ENCODE peak calls at places on chromosomes 16 and 17, in six cellular contexts. One of them, this sample, is unnamed.

GRCh38 chr17:77320046-77320445 is 179.3 kb downstream of the SEC14L1 start:
- DNase-seq in iris pigment epithelial cell: peak
- DNase-seq in activated T-helper 2 cell treated with anti-CD3 and anti-CD28 coated beads, Interferon-gamma antibody, Interleukin-2, Interleukin-4, amounts not matched to agents 10 μg/mL and 5 μg/mL and 100 μg/mL, durations not matched to agents 14 hours and 24 hours and 36 hours: no peak
- DNase-seq in NCI-H1105 treated with DMSO at 0.1 percent for 48 hours: no peak
- DNase-seq in cerebellar nuclear complex: no peak
- DNase-seq in stimulated activated CD4-positive, alpha-beta T cell treated with anti-CD3 and anti-CD28 coated beads, TNF-alpha, amount 100 ng/mL, for 4 hours: no peak
- DNase-seq in this sample: no peak

GRCh38 chr16:8569650-8570338 is 20.5 kb downstream of the TMEM114 start:
- DNase-seq in activated T-helper 2 cell treated with anti-CD3 and anti-CD28 coated beads, Interferon-gamma antibody, Interleukin-2, Interleukin-4, amounts not matched to agents 10 μg/mL and 5 μg/mL and 100 μg/mL, durations not matched to agents 14 hours and 24 hours and 36 hours: no peak
- DNase-seq in stimulated activated CD4-positive, alpha-beta T cell treated with anti-CD3 and anti-CD28 coated beads, TNF-alpha, amount 100 ng/mL, for 4 hours: no peak
- DNase-seq in iris pigment epithelial cell: no peak
- DNase-seq in cerebellar nuclear complex: no peak
- DNase-seq in NCI-H1105 treated with DMSO at 0.1 percent for 48 hours: no peak
- DNase-seq in this sample: no peak

GRCh38 chr16:50697881-50698767 is 4.7 kb downstream of the NOD2 start:
- DNase-seq in cerebellar nuclear complex: no peak
- DNase-seq in NCI-H1105 treated with DMSO at 0.1 percent for 48 hours: no peak
- DNase-seq in activated T-helper 2 cell treated with anti-CD3 and anti-CD28 coated beads, Interferon-gamma antibody, Interleukin-2, Interleukin-4, amounts not matched to agents 10 μg/mL and 5 μg/mL and 100 μg/mL, durations not matched to agents 14 hours and 24 hours and 36 hours: no peak
- DNase-seq in iris pigment epithelial cell: peak
- DNase-seq in stimulated activated CD4-positive, alpha-beta T cell treated with anti-CD3 and anti-CD28 coated beads, TNF-alpha, amount 100 ng/mL, for 4 hours: no peak
- DNase-seq in this sample: no peak

GRCh38 chr17:13492351-13493122 is 109.2 kb downstream of the HS3ST3A1 start:
- DNase-seq in stimulated activated CD4-positive, alpha-beta T cell treated with anti-CD3 and anti-CD28 coated beads, TNF-alpha, amount 100 ng/mL, for 4 hours: no peak
- DNase-seq in NCI-H1105 treated with DMSO at 0.1 percent for 48 hours: no peak
- DNase-seq in activated T-helper 2 cell treated with anti-CD3 and anti-CD28 coated beads, Interferon-gamma antibody, Interleukin-2, Interleukin-4, amounts not matched to agents 10 μg/mL and 5 μg/mL and 100 μg/mL, durations not matched to agents 14 hours and 24 hours and 36 hours: no peak
- DNase-seq in cerebellar nuclear complex: no peak
- DNase-seq in iris pigment epithelial cell: no peak
- DNase-seq in this sample: no peak

GRCh38 chr16:61820398-61820797 is 215.8 kb downstream of the CDH8 start:
- DNase-seq in stimulated activated CD4-positive, alpha-beta T cell treated with anti-CD3 and anti-CD28 coated beads, TNF-alpha, amount 100 ng/mL, for 4 hours: no peak
- DNase-seq in activated T-helper 2 cell treated with anti-CD3 and anti-CD28 coated beads, Interferon-gamma antibody, Interleukin-2, Interleukin-4, amounts not matched to agents 10 μg/mL and 5 μg/mL and 100 μg/mL, durations not matched to agents 14 hours and 24 hours and 36 hours: no peak
- DNase-seq in NCI-H1105 treated with DMSO at 0.1 percent for 48 hours: no peak
- DNase-seq in cerebellar nuclear complex: no peak
- DNase-seq in iris pigment epithelial cell: peak
- DNase-seq in this sample: no peak

GRCh38 chr17:72567774-72568173 is 447.0 kb downstream of the SOX9 start:
- DNase-seq in activated T-helper 2 cell treated with anti-CD3 and anti-CD28 coated beads, Interferon-gamma antibody, Interleukin-2, Interleukin-4, amounts not matched to agents 10 μg/mL and 5 μg/mL and 100 μg/mL, durations not matched to agents 14 hours and 24 hours and 36 hours: no peak
- DNase-seq in iris pigment epithelial cell: no peak
- DNase-seq in NCI-H1105 treated with DMSO at 0.1 percent for 48 hours: no peak
- DNase-seq in stimulated activated CD4-positive, alpha-beta T cell treated with anti-CD3 and anti-CD28 coated beads, TNF-alpha, amount 100 ng/mL, for 4 hours: no peak
- DNase-seq in cerebellar nuclear complex: no peak
- DNase-seq in this sample: no peak

GRCh38 chr16:75304521-75305363 is 53.3 kb upstream of the BCAR1 start:
- DNase-seq in iris pigment epithelial cell: peak
- DNase-seq in activated T-helper 2 cell treated with anti-CD3 and anti-CD28 coated beads, Interferon-gamma antibody, Interleukin-2, Interleukin-4, amounts not matched to agents 10 μg/mL and 5 μg/mL and 100 μg/mL, durations not matched to agents 14 hours and 24 hours and 36 hours: no peak
- DNase-seq in cerebellar nuclear complex: no peak
- DNase-seq in stimulated activated CD4-positive, alpha-beta T cell treated with anti-CD3 and anti-CD28 coated beads, TNF-alpha, amount 100 ng/mL, for 4 hours: no peak
- DNase-seq in NCI-H1105 treated with DMSO at 0.1 percent for 48 hours: no peak
- DNase-seq in this sample: no peak

GRCh38 chr17:81513669-81514484 is 1.3 kb upstream of the ACTG1 start:
- DNase-seq in stimulated activated CD4-positive, alpha-beta T cell treated with anti-CD3 and anti-CD28 coated beads, TNF-alpha, amount 100 ng/mL, for 4 hours: peak
- DNase-seq in activated T-helper 2 cell treated with anti-CD3 and anti-CD28 coated beads, Interferon-gamma antibody, Interleukin-2, Interleukin-4, amounts not matched to agents 10 μg/mL and 5 μg/mL and 100 μg/mL, durations not matched to agents 14 hours and 24 hours and 36 hours: peak
- DNase-seq in iris pigment epithelial cell: peak
- DNase-seq in cerebellar nuclear complex: no peak
- DNase-seq in NCI-H1105 treated with DMSO at 0.1 percent for 48 hours: peak
- DNase-seq in this sample: no peak

GRCh38 chr17:7042507-7043194 is 1.2 kb downstream of the SLC16A11 start:
- DNase-seq in activated T-helper 2 cell treated with anti-CD3 and anti-CD28 coated beads, Interferon-gamma antibody, Interleukin-2, Interleukin-4, amounts not matched to agents 10 μg/mL and 5 μg/mL and 100 μg/mL, durations not matched to agents 14 hours and 24 hours and 36 hours: no peak
- DNase-seq in iris pigment epithelial cell: no peak
- DNase-seq in cerebellar nuclear complex: no peak
- DNase-seq in stimulated activated CD4-positive, alpha-beta T cell treated with anti-CD3 and anti-CD28 coated beads, TNF-alpha, amount 100 ng/mL, for 4 hours: no peak
- DNase-seq in NCI-H1105 treated with DMSO at 0.1 percent for 48 hours: no peak
- DNase-seq in this sample: no peak

GRCh38 chr16:69756705-69757104 is 2.0 kb upstream of the NOB1 start:
- DNase-seq in iris pigment epithelial cell: no peak
- DNase-seq in cerebellar nuclear complex: no peak
- DNase-seq in NCI-H1105 treated with DMSO at 0.1 percent for 48 hours: no peak
- DNase-seq in activated T-helper 2 cell treated with anti-CD3 and anti-CD28 coated beads, Interferon-gamma antibody, Interleukin-2, Interleukin-4, amounts not matched to agents 10 μg/mL and 5 μg/mL and 100 μg/mL, durations not matched to agents 14 hours and 24 hours and 36 hours: no peak
- DNase-seq in stimulated activated CD4-positive, alpha-beta T cell treated with anti-CD3 and anti-CD28 coated beads, TNF-alpha, amount 100 ng/mL, for 4 hours: no peak
- DNase-seq in this sample: no peak

GRCh38 chr17:75783069-75783783 is 1.4 kb upstream of the UNK start:
- DNase-seq in NCI-H1105 treated with DMSO at 0.1 percent for 48 hours: peak
- DNase-seq in iris pigment epithelial cell: peak
- DNase-seq in stimulated activated CD4-positive, alpha-beta T cell treated with anti-CD3 and anti-CD28 coated beads, TNF-alpha, amount 100 ng/mL, for 4 hours: no peak
- DNase-seq in activated T-helper 2 cell treated with anti-CD3 and anti-CD28 coated beads, Interferon-gamma antibody, Interleukin-2, Interleukin-4, amounts not matched to agents 10 μg/mL and 5 μg/mL and 100 μg/mL, durations not matched to agents 14 hours and 24 hours and 36 hours: no peak
- DNase-seq in cerebellar nuclear complex: no peak
- DNase-seq in this sample: no peak

GRCh38 chr17:8120520-8121443 is 2.5 kb upstream of the ALOXE3 start:
- DNase-seq in NCI-H1105 treated with DMSO at 0.1 percent for 48 hours: peak
- DNase-seq in iris pigment epithelial cell: peak
- DNase-seq in cerebellar nuclear complex: no peak
- DNase-seq in activated T-helper 2 cell treated with anti-CD3 and anti-CD28 coated beads, Interferon-gamma antibody, Interleukin-2, Interleukin-4, amounts not matched to agents 10 μg/mL and 5 μg/mL and 100 μg/mL, durations not matched to agents 14 hours and 24 hours and 36 hours: peak
- DNase-seq in stimulated activated CD4-positive, alpha-beta T cell treated with anti-CD3 and anti-CD28 coated beads, TNF-alpha, amount 100 ng/mL, for 4 hours: peak
- DNase-seq in this sample: no peak

GRCh38 chr17:72411124-72411563 is 290.3 kb downstream of the SOX9 start:
- DNase-seq in NCI-H1105 treated with DMSO at 0.1 percent for 48 hours: no peak
- DNase-seq in stimulated activated CD4-positive, alpha-beta T cell treated with anti-CD3 and anti-CD28 coated beads, TNF-alpha, amount 100 ng/mL, for 4 hours: no peak
- DNase-seq in cerebellar nuclear complex: no peak
- DNase-seq in activated T-helper 2 cell treated with anti-CD3 and anti-CD28 coated beads, Interferon-gamma antibody, Interleukin-2, Interleukin-4, amounts not matched to agents 10 μg/mL and 5 μg/mL and 100 μg/mL, durations not matched to agents 14 hours and 24 hours and 36 hours: no peak
- DNase-seq in iris pigment epithelial cell: no peak
- DNase-seq in this sample: no peak

GRCh38 chr16:79607587-79607986 is 7.0 kb upstream of the MAF start:
- DNase-seq in stimulated activated CD4-positive, alpha-beta T cell treated with anti-CD3 and anti-CD28 coated beads, TNF-alpha, amount 100 ng/mL, for 4 hours: no peak
- DNase-seq in activated T-helper 2 cell treated with anti-CD3 and anti-CD28 coated beads, Interferon-gamma antibody, Interleukin-2, Interleukin-4, amounts not matched to agents 10 μg/mL and 5 μg/mL and 100 μg/mL, durations not matched to agents 14 hours and 24 hours and 36 hours: no peak
- DNase-seq in cerebellar nuclear complex: no peak
- DNase-seq in iris pigment epithelial cell: peak
- DNase-seq in NCI-H1105 treated with DMSO at 0.1 percent for 48 hours: no peak
- DNase-seq in this sample: no peak

GRCh38 chr16:85403693-85404092 is 209.4 kb upstream of the GSE1 start:
- DNase-seq in NCI-H1105 treated with DMSO at 0.1 percent for 48 hours: no peak
- DNase-seq in iris pigment epithelial cell: no peak
- DNase-seq in cerebellar nuclear complex: no peak
- DNase-seq in stimulated activated CD4-positive, alpha-beta T cell treated with anti-CD3 and anti-CD28 coated beads, TNF-alpha, amount 100 ng/mL, for 4 hours: no peak
- DNase-seq in activated T-helper 2 cell treated with anti-CD3 and anti-CD28 coated beads, Interferon-gamma antibody, Interleukin-2, Interleukin-4, amounts not matched to agents 10 μg/mL and 5 μg/mL and 100 μg/mL, durations not matched to agents 14 hours and 24 hours and 36 hours: no peak
- DNase-seq in this sample: no peak

GRCh38 chr17:74820037-74820436 is 39.6 kb downstream of the GRIN2C start:
- DNase-seq in activated T-helper 2 cell treated with anti-CD3 and anti-CD28 coated beads, Interferon-gamma antibody, Interleukin-2, Interleukin-4, amounts not matched to agents 10 μg/mL and 5 μg/mL and 100 μg/mL, durations not matched to agents 14 hours and 24 hours and 36 hours: no peak
- DNase-seq in stimulated activated CD4-positive, alpha-beta T cell treated with anti-CD3 and anti-CD28 coated beads, TNF-alpha, amount 100 ng/mL, for 4 hours: no peak
- DNase-seq in cerebellar nuclear complex: no peak
- DNase-seq in iris pigment epithelial cell: no peak
- DNase-seq in NCI-H1105 treated with DMSO at 0.1 percent for 48 hours: no peak
- DNase-seq in this sample: no peak

GRCh38 chr16:57727610-57728009 is 8.0 kb upstream of the KATNB1 start:
- DNase-seq in stimulated activated CD4-positive, alpha-beta T cell treated with anti-CD3 and anti-CD28 coated beads, TNF-alpha, amount 100 ng/mL, for 4 hours: no peak
- DNase-seq in activated T-helper 2 cell treated with anti-CD3 and anti-CD28 coated beads, Interferon-gamma antibody, Interleukin-2, Interleukin-4, amounts not matched to agents 10 μg/mL and 5 μg/mL and 100 μg/mL, durations not matched to agents 14 hours and 24 hours and 36 hours: no peak
- DNase-seq in cerebellar nuclear complex: no peak
- DNase-seq in NCI-H1105 treated with DMSO at 0.1 percent for 48 hours: no peak
- DNase-seq in iris pigment epithelial cell: no peak
- DNase-seq in this sample: no peak

GRCh38 chr16:55398683-55399230 is 74.8 kb downstream of the IRX6 start:
- DNase-seq in stimulated activated CD4-positive, alpha-beta T cell treated with anti-CD3 and anti-CD28 coated beads, TNF-alpha, amount 100 ng/mL, for 4 hours: no peak
- DNase-seq in activated T-helper 2 cell treated with anti-CD3 and anti-CD28 coated beads, Interferon-gamma antibody, Interleukin-2, Interleukin-4, amounts not matched to agents 10 μg/mL and 5 μg/mL and 100 μg/mL, durations not matched to agents 14 hours and 24 hours and 36 hours: no peak
- DNase-seq in cerebellar nuclear complex: no peak
- DNase-seq in NCI-H1105 treated with DMSO at 0.1 percent for 48 hours: no peak
- DNase-seq in iris pigment epithelial cell: no peak
- DNase-seq in this sample: no peak

GRCh38 chr16:20763461-20764232 is at the start of gene ACSM3:
- DNase-seq in iris pigment epithelial cell: peak
- DNase-seq in activated T-helper 2 cell treated with anti-CD3 and anti-CD28 coated beads, Interferon-gamma antibody, Interleukin-2, Interleukin-4, amounts not matched to agents 10 μg/mL and 5 μg/mL and 100 μg/mL, durations not matched to agents 14 hours and 24 hours and 36 hours: peak
- DNase-seq in cerebellar nuclear complex: no peak
- DNase-seq in NCI-H1105 treated with DMSO at 0.1 percent for 48 hours: no peak
- DNase-seq in stimulated activated CD4-positive, alpha-beta T cell treated with anti-CD3 and anti-CD28 coated beads, TNF-alpha, amount 100 ng/mL, for 4 hours: peak
- DNase-seq in this sample: peak

GRCh38 chr16:57235128-57236092 is 9.6 kb upstream of the ARL2BP start:
- DNase-seq in stimulated activated CD4-positive, alpha-beta T cell treated with anti-CD3 and anti-CD28 coated beads, TNF-alpha, amount 100 ng/mL, for 4 hours: no peak
- DNase-seq in activated T-helper 2 cell treated with anti-CD3 and anti-CD28 coated beads, Interferon-gamma antibody, Interleukin-2, Interleukin-4, amounts not matched to agents 10 μg/mL and 5 μg/mL and 100 μg/mL, durations not matched to agents 14 hours and 24 hours and 36 hours: no peak
- DNase-seq in iris pigment epithelial cell: peak
- DNase-seq in NCI-H1105 treated with DMSO at 0.1 percent for 48 hours: peak
- DNase-seq in cerebellar nuclear complex: no peak
- DNase-seq in this sample: no peak

GRCh38 chr16:75460441-75460840 is 4.0 kb downstream of the TMEM170A start:
- DNase-seq in iris pigment epithelial cell: no peak
- DNase-seq in NCI-H1105 treated with DMSO at 0.1 percent for 48 hours: no peak
- DNase-seq in stimulated activated CD4-positive, alpha-beta T cell treated with anti-CD3 and anti-CD28 coated beads, TNF-alpha, amount 100 ng/mL, for 4 hours: no peak
- DNase-seq in cerebellar nuclear complex: no peak
- DNase-seq in activated T-helper 2 cell treated with anti-CD3 and anti-CD28 coated beads, Interferon-gamma antibody, Interleukin-2, Interleukin-4, amounts not matched to agents 10 μg/mL and 5 μg/mL and 100 μg/mL, durations not matched to agents 14 hours and 24 hours and 36 hours: no peak
- DNase-seq in this sample: no peak

GRCh38 chr17:71237903-71238538 is 882.8 kb upstream of the SOX9 start:
- DNase-seq in activated T-helper 2 cell treated with anti-CD3 and anti-CD28 coated beads, Interferon-gamma antibody, Interleukin-2, Interleukin-4, amounts not matched to agents 10 μg/mL and 5 μg/mL and 100 μg/mL, durations not matched to agents 14 hours and 24 hours and 36 hours: no peak
- DNase-seq in NCI-H1105 treated with DMSO at 0.1 percent for 48 hours: peak
- DNase-seq in cerebellar nuclear complex: no peak
- DNase-seq in stimulated activated CD4-positive, alpha-beta T cell treated with anti-CD3 and anti-CD28 coated beads, TNF-alpha, amount 100 ng/mL, for 4 hours: no peak
- DNase-seq in iris pigment epithelial cell: peak
- DNase-seq in this sample: no peak

GRCh38 chr17:41647038-41647813 is 22.9 kb upstream of the KRT17 start:
- DNase-seq in cerebellar nuclear complex: no peak
- DNase-seq in NCI-H1105 treated with DMSO at 0.1 percent for 48 hours: no peak
- DNase-seq in activated T-helper 2 cell treated with anti-CD3 and anti-CD28 coated beads, Interferon-gamma antibody, Interleukin-2, Interleukin-4, amounts not matched to agents 10 μg/mL and 5 μg/mL and 100 μg/mL, durations not matched to agents 14 hours and 24 hours and 36 hours: no peak
- DNase-seq in stimulated activated CD4-positive, alpha-beta T cell treated with anti-CD3 and anti-CD28 coated beads, TNF-alpha, amount 100 ng/mL, for 4 hours: no peak
- DNase-seq in iris pigment epithelial cell: no peak
- DNase-seq in this sample: no peak

GRCh38 chr16:69404275-69404805 is 18.5 kb upstream of the TERF2 start:
- DNase-seq in activated T-helper 2 cell treated with anti-CD3 and anti-CD28 coated beads, Interferon-gamma antibody, Interleukin-2, Interleukin-4, amounts not matched to agents 10 μg/mL and 5 μg/mL and 100 μg/mL, durations not matched to agents 14 hours and 24 hours and 36 hours: no peak
- DNase-seq in stimulated activated CD4-positive, alpha-beta T cell treated with anti-CD3 and anti-CD28 coated beads, TNF-alpha, amount 100 ng/mL, for 4 hours: no peak
- DNase-seq in NCI-H1105 treated with DMSO at 0.1 percent for 48 hours: no peak
- DNase-seq in iris pigment epithelial cell: no peak
- DNase-seq in cerebellar nuclear complex: no peak
- DNase-seq in this sample: no peak

GRCh38 chr16:79928142-79928735 is 327.7 kb upstream of the MAF start:
- DNase-seq in cerebellar nuclear complex: no peak
- DNase-seq in NCI-H1105 treated with DMSO at 0.1 percent for 48 hours: no peak
- DNase-seq in stimulated activated CD4-positive, alpha-beta T cell treated with anti-CD3 and anti-CD28 coated beads, TNF-alpha, amount 100 ng/mL, for 4 hours: no peak
- DNase-seq in activated T-helper 2 cell treated with anti-CD3 and anti-CD28 coated beads, Interferon-gamma antibody, Interleukin-2, Interleukin-4, amounts not matched to agents 10 μg/mL and 5 μg/mL and 100 μg/mL, durations not matched to agents 14 hours and 24 hours and 36 hours: no peak
- DNase-seq in iris pigment epithelial cell: no peak
- DNase-seq in this sample: no peak

GRCh38 chr16:86758932-86759331 is 180.6 kb downstream of the FOXL1 start:
- DNase-seq in stimulated activated CD4-positive, alpha-beta T cell treated with anti-CD3 and anti-CD28 coated beads, TNF-alpha, amount 100 ng/mL, for 4 hours: no peak
- DNase-seq in NCI-H1105 treated with DMSO at 0.1 percent for 48 hours: no peak
- DNase-seq in cerebellar nuclear complex: no peak
- DNase-seq in iris pigment epithelial cell: no peak
- DNase-seq in activated T-helper 2 cell treated with anti-CD3 and anti-CD28 coated beads, Interferon-gamma antibody, Interleukin-2, Interleukin-4, amounts not matched to agents 10 μg/mL and 5 μg/mL and 100 μg/mL, durations not matched to agents 14 hours and 24 hours and 36 hours: no peak
- DNase-seq in this sample: no peak

GRCh38 chr16:30075503-30076275 is at the start of gene PPP4C:
- DNase-seq in iris pigment epithelial cell: peak
- DNase-seq in NCI-H1105 treated with DMSO at 0.1 percent for 48 hours: peak
- DNase-seq in cerebellar nuclear complex: peak
- DNase-seq in activated T-helper 2 cell treated with anti-CD3 and anti-CD28 coated beads, Interferon-gamma antibody, Interleukin-2, Interleukin-4, amounts not matched to agents 10 μg/mL and 5 μg/mL and 100 μg/mL, durations not matched to agents 14 hours and 24 hours and 36 hours: peak
- DNase-seq in stimulated activated CD4-positive, alpha-beta T cell treated with anti-CD3 and anti-CD28 coated beads, TNF-alpha, amount 100 ng/mL, for 4 hours: peak
- DNase-seq in this sample: peak

GRCh38 chr17:47820023-47820789 is 1.4 kb downstream of the OSBPL7 start:
- DNase-seq in stimulated activated CD4-positive, alpha-beta T cell treated with anti-CD3 and anti-CD28 coated beads, TNF-alpha, amount 100 ng/mL, for 4 hours: no peak
- DNase-seq in activated T-helper 2 cell treated with anti-CD3 and anti-CD28 coated beads, Interferon-gamma antibody, Interleukin-2, Interleukin-4, amounts not matched to agents 10 μg/mL and 5 μg/mL and 100 μg/mL, durations not matched to agents 14 hours and 24 hours and 36 hours: no peak
- DNase-seq in cerebellar nuclear complex: no peak
- DNase-seq in iris pigment epithelial cell: no peak
- DNase-seq in NCI-H1105 treated with DMSO at 0.1 percent for 48 hours: no peak
- DNase-seq in this sample: no peak

GRCh38 chr16:25106567-25107465 is 4.7 kb upstream of the LCMT1 start:
- DNase-seq in activated T-helper 2 cell treated with anti-CD3 and anti-CD28 coated beads, Interferon-gamma antibody, Interleukin-2, Interleukin-4, amounts not matched to agents 10 μg/mL and 5 μg/mL and 100 μg/mL, durations not matched to agents 14 hours and 24 hours and 36 hours: peak
- DNase-seq in stimulated activated CD4-positive, alpha-beta T cell treated with anti-CD3 and anti-CD28 coated beads, TNF-alpha, amount 100 ng/mL, for 4 hours: peak
- DNase-seq in cerebellar nuclear complex: peak
- DNase-seq in iris pigment epithelial cell: peak
- DNase-seq in NCI-H1105 treated with DMSO at 0.1 percent for 48 hours: peak
- DNase-seq in this sample: peak

GRCh38 chr16:31142109-31143035 is 6.8 kb upstream of the PRSS8 start:
- DNase-seq in stimulated activated CD4-positive, alpha-beta T cell treated with anti-CD3 and anti-CD28 coated beads, TNF-alpha, amount 100 ng/mL, for 4 hours: peak
- DNase-seq in cerebellar nuclear complex: peak
- DNase-seq in activated T-helper 2 cell treated with anti-CD3 and anti-CD28 coated beads, Interferon-gamma antibody, Interleukin-2, Interleukin-4, amounts not matched to agents 10 μg/mL and 5 μg/mL and 100 μg/mL, durations not matched to agents 14 hours and 24 hours and 36 hours: peak
- DNase-seq in iris pigment epithelial cell: peak
- DNase-seq in NCI-H1105 treated with DMSO at 0.1 percent for 48 hours: peak
- DNase-seq in this sample: peak

GRCh38 chr17:1180958-1181768 is 1.4 kb upstream of the ABR start:
- DNase-seq in stimulated activated CD4-positive, alpha-beta T cell treated with anti-CD3 and anti-CD28 coated beads, TNF-alpha, amount 100 ng/mL, for 4 hours: no peak
- DNase-seq in activated T-helper 2 cell treated with anti-CD3 and anti-CD28 coated beads, Interferon-gamma antibody, Interleukin-2, Interleukin-4, amounts not matched to agents 10 μg/mL and 5 μg/mL and 100 μg/mL, durations not matched to agents 14 hours and 24 hours and 36 hours: no peak
- DNase-seq in NCI-H1105 treated with DMSO at 0.1 percent for 48 hours: no peak
- DNase-seq in cerebellar nuclear complex: no peak
- DNase-seq in iris pigment epithelial cell: no peak
- DNase-seq in this sample: peak

GRCh38 chr16:81606039-81606438 is 161.4 kb downstream of the CMIP start:
- DNase-seq in NCI-H1105 treated with DMSO at 0.1 percent for 48 hours: no peak
- DNase-seq in iris pigment epithelial cell: no peak
- DNase-seq in activated T-helper 2 cell treated with anti-CD3 and anti-CD28 coated beads, Interferon-gamma antibody, Interleukin-2, Interleukin-4, amounts not matched to agents 10 μg/mL and 5 μg/mL and 100 μg/mL, durations not matched to agents 14 hours and 24 hours and 36 hours: no peak
- DNase-seq in stimulated activated CD4-positive, alpha-beta T cell treated with anti-CD3 and anti-CD28 coated beads, TNF-alpha, amount 100 ng/mL, for 4 hours: no peak
- DNase-seq in cerebellar nuclear complex: no peak
- DNase-seq in this sample: no peak

GRCh38 chr16:23351360-23351759 is 49.3 kb downstream of the SCNN1B start:
- DNase-seq in iris pigment epithelial cell: no peak
- DNase-seq in cerebellar nuclear complex: no peak
- DNase-seq in stimulated activated CD4-positive, alpha-beta T cell treated with anti-CD3 and anti-CD28 coated beads, TNF-alpha, amount 100 ng/mL, for 4 hours: no peak
- DNase-seq in activated T-helper 2 cell treated with anti-CD3 and anti-CD28 coated beads, Interferon-gamma antibody, Interleukin-2, Interleukin-4, amounts not matched to agents 10 μg/mL and 5 μg/mL and 100 μg/mL, durations not matched to agents 14 hours and 24 hours and 36 hours: no peak
- DNase-seq in NCI-H1105 treated with DMSO at 0.1 percent for 48 hours: no peak
- DNase-seq in this sample: no peak

This sample was measured in GM19239.